ENCODE peak calls at places on chromosomes 1 and 21, in nine cellular contexts. G, U, O, J, L, N, S, K and M are unnamed samples.

GRCh38 chr1:84365225-84366221 is 32.8 kb upstream of the DNASE2B start:
- DNase-seq in G (peak), U (no peak), O (peak), J (no peak), L (peak), N (peak), S (peak), K (no peak), M (peak)

GRCh38 chr1:16181887-16182719 is 26.2 kb upstream of the EPHA2 start:
- DNase-seq in G (peak), U (no peak), O (peak), J (peak), L (peak), N (peak), S (peak), K (peak), M (peak)

GRCh38 chr1:26739251-26739914 is 43.6 kb downstream of the ARID1A start:
- DNase-seq in G (no peak), U (peak), O (no peak), J (no peak), L (no peak), N (no peak), S (no peak), K (no peak), M (no peak)

GRCh38 chr1:162590101-162590500 is 28.6 kb downstream of the UAP1 start:
- DNase-seq in G (no peak), U (no peak), O (no peak), J (no peak), L (no peak), N (no peak), S (no peak), K (no peak), M (no peak)

GRCh38 chr1:42886800-42887199 is 40.4 kb downstream of the ZNF691 start:
- DNase-seq in G (no peak), U (no peak), O (no peak), J (no peak), L (no peak), N (no peak), S (no peak), K (no peak), M (no peak)

GRCh38 chr1:184649500-184649899 is 105.2 kb downstream of the EDEM3 start:
- DNase-seq in G (peak), U (no peak), O (peak), J (no peak), L (no peak), N (no peak), S (no peak), K (no peak), M (no peak)

GRCh38 chr1:31029031-31029430 is 36.5 kb downstream of the PUM1 start:
- DNase-seq in G (peak), U (no peak), O (no peak), J (no peak), L (no peak), N (no peak), S (no peak), K (no peak), M (peak)

GRCh38 chr21:41506526-41507520 is 1.1 kb downstream of the TMPRSS2 start:
- DNase-seq in G (peak), U (no peak), O (no peak), J (no peak), L (peak), N (peak), S (no peak), K (peak), M (peak)

GRCh38 chr1:185699874-185700273 is 34.3 kb upstream of the HMCN1 start:
- DNase-seq in G (no peak), U (no peak), O (no peak), J (no peak), L (no peak), N (no peak), S (no peak), K (no peak), M (peak)

GRCh38 chr1:201530741-201531521 is 8.0 kb upstream of the NAV1 start:
- DNase-seq in G (peak), U (no peak), O (peak), J (peak), L (peak), N (peak), S (peak), K (peak), M (peak)

GRCh38 chr21:20971296-20971921 is 26.8 kb upstream of the NCAM2 start:
- DNase-seq in G (peak), U (peak), O (peak), J (no peak), L (peak), N (no peak), S (no peak), K (no peak), M (peak)

GRCh38 chr1:67588186-67588865 is 96.7 kb upstream of the GADD45A start:
- DNase-seq in G (no peak), U (no peak), O (no peak), J (no peak), L (no peak), N (no peak), S (no peak), K (no peak), M (no peak)

GRCh38 chr1:228107636-228108035 is 1.5 kb downstream of the MRPL55 start:
- DNase-seq in G (no peak), U (no peak), O (no peak), J (peak), L (no peak), N (no peak), S (no peak), K (no peak), M (no peak)

GRCh38 chr1:203673550-203674411 is 47.1 kb downstream of the ATP2B4 start:
- DNase-seq in G (peak), U (peak), O (peak), J (peak), L (peak), N (peak), S (peak), K (peak), M (peak)

GRCh38 chr1:174999926-175000696 is at the start of gene CACYBP:
- DNase-seq in G (peak), U (peak), O (no peak), J (peak), L (no peak), N (peak), S (peak), K (peak), M (peak)

GRCh38 chr1:23964235-23964668 is 4.6 kb downstream of the PNRC2 start:
- DNase-seq in G (no peak), U (no peak), O (no peak), J (no peak), L (no peak), N (no peak), S (no peak), K (no peak), M (no peak)

GRCh38 chr1:108551157-108551862 is 8.6 kb upstream of the EEIG2 start:
- DNase-seq in G (no peak), U (no peak), O (no peak), J (no peak), L (peak), N (no peak), S (no peak), K (no peak), M (no peak)

GRCh38 chr1:210332719-210333398 is 4.2 kb downstream of the HHAT start:
- DNase-seq in G (no peak), U (peak), O (no peak), J (peak), L (peak), N (peak), S (no peak), K (no peak), M (peak)

GRCh38 chr1:154703207-154703606 is 95.2 kb upstream of the ADAR start:
- DNase-seq in G (peak), U (no peak), O (no peak), J (no peak), L (peak), N (no peak), S (no peak), K (no peak), M (peak)

GRCh38 chr1:77978969-77979838 is at the start of gene FUBP1:
- DNase-seq in G (peak), U (peak), O (peak), J (peak), L (peak), N (peak), S (peak), K (peak), M (peak)

GRCh38 chr1:77976433-77977076 is 2.3 kb downstream of the FUBP1 start:
- DNase-seq in G (no peak), U (no peak), O (no peak), J (no peak), L (peak), N (no peak), S (no peak), K (no peak), M (no peak)

GRCh38 chr1:77977989-77978292 is 931 bp downstream of the FUBP1 start:
- DNase-seq in G (no peak), U (no peak), O (no peak), J (no peak), L (no peak), N (no peak), S (no peak), K (no peak), M (no peak)

GRCh38 chr1:77975907-77976306 is 3.0 kb downstream of the FUBP1 start:
- DNase-seq in G (peak), U (no peak), O (no peak), J (no peak), L (no peak), N (no peak), S (no peak), K (no peak), M (no peak)

GRCh38 chr1:77978293-77978968 is 441 bp downstream of the FUBP1 start:
- DNase-seq in G (peak), U (peak), O (peak), J (peak), L (peak), N (peak), S (peak), K (peak), M (peak)
- H3K4me3 ChIP-seq in G (peak), U (peak), O (peak), J (peak), L (peak), N (peak), S (peak), K (peak), M (peak)

DNA sequence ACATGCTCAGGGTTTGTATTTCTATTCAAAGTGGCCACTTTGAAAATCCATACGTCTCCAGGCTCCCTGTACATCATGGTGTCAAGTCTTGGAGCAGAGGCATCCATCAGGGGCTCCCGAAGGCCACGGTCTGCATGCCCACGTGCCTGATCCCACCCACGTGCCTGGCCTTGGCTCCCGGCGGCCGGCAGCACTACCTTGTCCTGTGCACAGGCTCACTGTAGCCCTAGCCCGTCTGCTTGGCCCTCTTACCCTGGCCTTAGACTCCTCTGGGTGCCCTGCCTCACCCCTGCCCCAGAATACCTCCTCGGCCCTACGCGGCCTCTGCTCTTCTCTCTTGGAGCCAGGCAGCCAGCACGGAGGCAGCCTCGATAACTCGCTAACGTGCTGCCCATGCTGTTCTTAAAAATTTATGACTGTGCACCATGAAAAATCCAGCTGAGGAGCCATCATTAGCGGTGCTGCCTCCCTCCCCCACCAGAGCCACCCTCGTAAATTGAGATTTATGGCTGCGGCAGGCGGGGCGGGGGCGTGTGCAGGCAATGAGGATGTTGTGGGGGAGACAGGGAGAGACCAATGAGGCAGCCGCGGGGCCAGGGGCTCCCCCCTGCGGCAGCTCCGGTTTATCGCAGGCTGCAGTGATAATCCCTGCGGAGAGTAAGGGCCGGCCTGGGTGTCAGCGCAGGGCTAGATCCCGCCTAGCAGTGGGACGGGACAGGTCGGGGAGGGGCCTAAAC is 24.6 kb downstream of the DMAP1 start:
- DNase-seq in G (peak), U (peak), O (peak), J (peak), L (no peak), N (no peak), S (no peak), K (no peak), M (no peak)
- H3K4me3 ChIP-seq in G (no peak), U (no peak), O (no peak), J (peak), L (no peak), N (no peak), S (no peak), K (no peak), M (no peak)

DNA sequence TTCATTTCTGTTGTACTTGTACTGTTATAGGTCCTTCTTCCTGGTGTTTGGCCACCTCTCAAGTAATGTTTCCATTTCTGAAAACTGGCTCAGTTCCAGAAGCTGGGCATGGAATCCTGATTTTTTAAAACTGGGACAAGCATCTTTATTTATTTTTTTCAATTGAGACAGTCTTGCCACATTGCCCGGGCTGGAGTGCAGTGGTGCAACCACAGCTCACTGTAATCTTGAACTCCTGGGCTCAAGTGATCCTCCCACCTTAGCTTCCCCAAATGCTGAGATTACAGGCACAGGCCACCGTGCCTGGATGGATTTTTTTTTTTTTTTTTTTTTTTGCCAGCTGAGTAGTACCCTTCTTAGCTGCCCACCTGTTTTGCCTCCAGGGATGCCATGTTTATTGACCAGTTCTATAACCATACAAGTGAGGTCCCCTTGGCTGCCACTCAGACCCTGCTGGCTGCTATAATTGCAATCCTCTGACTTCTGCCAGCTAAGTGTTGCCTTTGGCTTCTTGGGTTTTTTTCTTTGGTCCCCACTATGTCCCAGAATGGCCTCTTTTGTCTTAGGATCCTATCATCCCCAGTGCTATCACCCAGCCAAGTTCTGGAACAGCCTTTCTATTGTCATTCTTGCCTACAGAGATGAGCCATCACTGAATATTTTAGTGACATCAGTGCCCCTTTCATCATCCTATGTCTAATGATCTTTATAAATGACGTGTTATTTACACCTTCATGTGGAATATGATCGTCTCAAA is 3.9 kb upstream of the DIP2A start:
- DNase-seq in G (peak), U (no peak), O (no peak), J (no peak), L (no peak), N (peak), S (no peak), K (no peak), M (no peak)
- H3K4me3 ChIP-seq in G (no peak), U (no peak), O (no peak), J (no peak), L (no peak), N (no peak), S (no peak), K (no peak), M (no peak)

DNA sequence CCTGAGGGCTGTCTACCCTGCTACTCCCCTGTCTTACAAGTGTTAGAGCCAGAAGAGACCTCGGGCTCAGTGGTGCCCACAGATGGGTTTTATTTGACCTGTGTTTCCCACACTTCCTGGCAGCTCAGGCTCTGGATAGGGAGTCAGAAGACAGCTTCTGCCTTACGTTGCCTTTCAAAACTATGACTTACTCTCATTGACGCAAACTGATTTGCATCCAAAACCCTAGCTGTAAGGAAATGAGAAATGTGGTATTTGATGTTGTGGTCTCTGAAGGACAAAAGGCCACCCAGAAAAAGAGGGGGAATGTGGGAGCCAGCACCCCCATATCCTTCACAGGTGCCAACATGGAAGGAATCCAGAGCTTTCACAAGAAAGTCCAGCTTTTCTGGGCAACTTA is 180.2 kb downstream of the ATG4C start:
- DNase-seq in G (no peak), U (no peak), O (no peak), J (no peak), L (no peak), N (no peak), S (no peak), K (no peak), M (no peak)
- H3K4me3 ChIP-seq in G (no peak), U (no peak), O (no peak), J (no peak), L (no peak), N (no peak), S (no peak), K (no peak), M (no peak)

DNA sequence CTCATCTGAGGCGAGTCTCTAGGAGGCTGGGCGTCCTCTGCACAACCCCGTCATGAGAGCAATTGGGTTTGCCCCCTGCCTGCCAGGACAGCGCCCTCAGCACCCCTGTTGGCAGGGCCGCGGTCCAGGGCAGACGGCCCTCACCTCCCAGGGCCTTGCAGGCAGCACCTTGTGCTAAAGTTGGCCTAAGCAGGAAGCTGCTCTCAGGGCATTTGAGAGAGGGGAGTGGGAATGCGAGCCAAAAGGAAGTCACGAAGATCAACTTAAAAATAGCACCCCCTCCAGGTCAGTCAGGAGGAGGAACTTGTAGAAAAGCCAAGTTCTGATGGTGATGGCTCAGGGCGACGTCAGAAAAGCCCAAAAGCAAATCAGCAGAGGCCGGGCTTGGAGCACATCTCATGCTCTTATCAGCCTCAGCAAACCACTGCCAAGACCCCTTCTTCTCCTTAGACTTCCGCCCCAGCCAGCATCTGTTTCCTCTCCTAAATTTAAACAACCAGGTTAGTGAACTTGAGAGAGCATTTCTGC is 12.6 kb upstream of the ADORA3 start:
- DNase-seq in G (peak), U (peak), O (peak), J (peak), L (no peak), N (no peak), S (no peak), K (peak), M (peak)
- H3K4me3 ChIP-seq in G (peak), U (no peak), O (peak), J (peak), L (no peak), N (no peak), S (no peak), K (no peak), M (no peak)

GRCh38 chr1:99767996-99768524 is 1.6 kb upstream of the FRRS1 start:
- DNase-seq in G (no peak), U (no peak), O (no peak), J (no peak), L (no peak), N (no peak), S (no peak), K (no peak), M (no peak)

GRCh38 chr1:99766378-99766800 is at the start of gene FRRS1:
- DNase-seq in G (peak), U (peak), O (peak), J (peak), L (peak), N (peak), S (peak), K (peak), M (peak)

GRCh38 chr1:99764439-99764838 is 2.0 kb downstream of the FRRS1 start:
- DNase-seq in G (no peak), U (no peak), O (no peak), J (no peak), L (no peak), N (no peak), S (no peak), K (no peak), M (no peak)

GRCh38 chr1:99764909-99765308 is 1.5 kb downstream of the FRRS1 start:
- DNase-seq in G (no peak), U (no peak), O (no peak), J (no peak), L (no peak), N (no peak), S (no peak), K (no peak), M (no peak)

DNA sequence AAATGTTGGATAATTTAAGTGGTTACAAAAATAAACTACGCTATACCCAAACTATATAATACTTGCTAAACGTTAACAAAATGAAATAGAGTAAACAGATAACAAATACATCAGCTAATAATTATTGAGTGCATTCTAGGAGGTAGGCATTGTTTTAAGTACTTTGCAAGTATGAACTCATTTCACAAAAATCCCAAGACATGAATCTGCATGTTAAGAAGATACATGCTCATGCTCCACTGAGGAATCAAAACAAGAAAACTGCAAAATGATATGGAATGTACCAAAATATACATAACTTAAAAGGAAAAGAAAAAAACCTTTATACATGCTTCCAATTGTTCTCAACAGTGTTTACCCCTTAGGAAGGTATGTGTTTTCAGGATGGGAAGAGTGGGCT is 2.5 kb downstream of the FRRS1 start:
- DNase-seq in G (peak), U (no peak), O (no peak), J (no peak), L (no peak), N (peak), S (no peak), K (no peak), M (peak)
- H3K4me3 ChIP-seq in G (no peak), U (no peak), O (no peak), J (no peak), L (no peak), N (peak), S (no peak), K (no peak), M (peak)